ENCODE peak calls at places on chromosome 20, in ten cellular contexts. One of them, this sample, is unnamed. For H3K9me3 and H3K4me1, the result is how much of the 10 kb centered on the place peaks cover.

GRCh38 chr20:17808357-17808756 is 108.6 kb downstream of the BANF2 start:
- DNase-seq in left ventricle myocardium inferior: peak
- DNase-seq in HepG2: peak
- DNase-seq in CD8-positive, alpha-beta T cell: no peak
- DNase-seq in cardiac muscle cell: peak
- DNase-seq in OCI-LY7: no peak
- DNase-seq in prostate gland: no peak
- DNase-seq in esophagus squamous epithelium: no peak
- DNase-seq in mucosa of descending colon: no peak
- DNase-seq in psoas muscle: peak
- DNase-seq in this sample: peak

GRCh38 chr20:38109025-38109541 is 56.0 kb downstream of the TGM2 start:
- DNase-seq in cardiac muscle cell: peak
- DNase-seq in mucosa of descending colon: no peak
- DNase-seq in esophagus squamous epithelium: no peak
- DNase-seq in OCI-LY7: no peak
- DNase-seq in psoas muscle: peak
- DNase-seq in CD8-positive, alpha-beta T cell: no peak
- DNase-seq in left ventricle myocardium inferior: peak
- DNase-seq in prostate gland: peak
- DNase-seq in HepG2: no peak
- DNase-seq in this sample: no peak

GRCh38 chr20:16296933-16297332 is 276.3 kb downstream of the KIF16B start:
- DNase-seq in OCI-LY7: no peak
- DNase-seq in esophagus squamous epithelium: no peak
- DNase-seq in mucosa of descending colon: no peak
- DNase-seq in CD8-positive, alpha-beta T cell: no peak
- DNase-seq in HepG2: no peak
- DNase-seq in cardiac muscle cell: no peak
- DNase-seq in left ventricle myocardium inferior: no peak
- DNase-seq in psoas muscle: no peak
- DNase-seq in prostate gland: no peak
- DNase-seq in this sample: no peak

GRCh38 chr20:59813948-59814834 is 119.2 kb downstream of the SYCP2 start:
- DNase-seq in prostate gland: no peak
- DNase-seq in mucosa of descending colon: no peak
- DNase-seq in CD8-positive, alpha-beta T cell: no peak
- DNase-seq in cardiac muscle cell: no peak
- DNase-seq in OCI-LY7: no peak
- DNase-seq in esophagus squamous epithelium: no peak
- DNase-seq in psoas muscle: no peak
- DNase-seq in HepG2: no peak
- DNase-seq in left ventricle myocardium inferior: no peak
- DNase-seq in this sample: no peak

GRCh38 chr20:47352332-47353223 is 3.9 kb downstream of the ZMYND8 start:
- DNase-seq in HepG2: no peak
- DNase-seq in CD8-positive, alpha-beta T cell: no peak
- DNase-seq in esophagus squamous epithelium: no peak
- DNase-seq in cardiac muscle cell: peak
- DNase-seq in left ventricle myocardium inferior: peak
- DNase-seq in mucosa of descending colon: peak
- DNase-seq in prostate gland: no peak
- DNase-seq in OCI-LY7: peak
- DNase-seq in psoas muscle: no peak
- DNase-seq in this sample: no peak

GRCh38 chr20:24773168-24773567 is 175.9 kb upstream of the CST7 start:
- DNase-seq in left ventricle myocardium inferior: no peak
- DNase-seq in cardiac muscle cell: no peak
- DNase-seq in HepG2: no peak
- DNase-seq in psoas muscle: no peak
- DNase-seq in esophagus squamous epithelium: no peak
- DNase-seq in mucosa of descending colon: no peak
- DNase-seq in CD8-positive, alpha-beta T cell: no peak
- DNase-seq in prostate gland: no peak
- DNase-seq in OCI-LY7: no peak
- DNase-seq in this sample: no peak

GRCh38 chr20:36105731-36106226 is 48.8 kb upstream of the EPB41L1 start:
- DNase-seq in CD8-positive, alpha-beta T cell: no peak
- DNase-seq in OCI-LY7: no peak
- DNase-seq in esophagus squamous epithelium: no peak
- DNase-seq in mucosa of descending colon: peak
- DNase-seq in cardiac muscle cell: no peak
- DNase-seq in psoas muscle: no peak
- DNase-seq in prostate gland: no peak
- DNase-seq in left ventricle myocardium inferior: no peak
- DNase-seq in HepG2: no peak
- DNase-seq in this sample: no peak

GRCh38 chr20:59751075-59751711 is 146.9 kb downstream of the PHACTR3 start:
- DNase-seq in HepG2: peak
- DNase-seq in cardiac muscle cell: peak
- DNase-seq in CD8-positive, alpha-beta T cell: no peak
- DNase-seq in psoas muscle: peak
- DNase-seq in esophagus squamous epithelium: no peak
- DNase-seq in left ventricle myocardium inferior: peak
- DNase-seq in mucosa of descending colon: peak
- DNase-seq in OCI-LY7: peak
- DNase-seq in prostate gland: peak
- DNase-seq in this sample: no peak

GRCh38 chr20:2137552-2138201 is 36.0 kb downstream of the STK35 start:
- DNase-seq in CD8-positive, alpha-beta T cell: no peak
- DNase-seq in left ventricle myocardium inferior: no peak
- DNase-seq in esophagus squamous epithelium: no peak
- DNase-seq in mucosa of descending colon: no peak
- DNase-seq in OCI-LY7: no peak
- DNase-seq in cardiac muscle cell: no peak
- DNase-seq in HepG2: no peak
- DNase-seq in psoas muscle: no peak
- DNase-seq in prostate gland: no peak
- DNase-seq in this sample: no peak

GRCh38 chr20:58634121-58634817 is 16.8 kb upstream of the STX16 start:
- DNase-seq in left ventricle myocardium inferior: no peak
- DNase-seq in cardiac muscle cell: peak
- DNase-seq in HepG2: no peak
- DNase-seq in psoas muscle: no peak
- DNase-seq in prostate gland: no peak
- DNase-seq in mucosa of descending colon: no peak
- DNase-seq in OCI-LY7: no peak
- DNase-seq in esophagus squamous epithelium: no peak
- DNase-seq in CD8-positive, alpha-beta T cell: no peak
- DNase-seq in this sample: no peak

GRCh38 chr20:19743650-19744015 is 14.4 kb upstream of the RIN2 start:
- DNase-seq in HepG2: no peak
- DNase-seq in prostate gland: no peak
- DNase-seq in left ventricle myocardium inferior: no peak
- DNase-seq in CD8-positive, alpha-beta T cell: no peak
- DNase-seq in psoas muscle: no peak
- DNase-seq in cardiac muscle cell: no peak
- DNase-seq in OCI-LY7: no peak
- DNase-seq in esophagus squamous epithelium: no peak
- DNase-seq in mucosa of descending colon: no peak
- DNase-seq in this sample: no peak

GRCh38 chr20:19890358-19891117 is 126.6 kb upstream of the NAA20 start:
- DNase-seq in HepG2: no peak
- DNase-seq in esophagus squamous epithelium: no peak
- DNase-seq in OCI-LY7: no peak
- DNase-seq in mucosa of descending colon: no peak
- DNase-seq in cardiac muscle cell: no peak
- DNase-seq in psoas muscle: no peak
- DNase-seq in prostate gland: no peak
- DNase-seq in CD8-positive, alpha-beta T cell: no peak
- DNase-seq in left ventricle myocardium inferior: no peak
- DNase-seq in this sample: no peak

GRCh38 chr20:33401922-33402369 is 627 bp upstream of the CDK5RAP1 start:
- DNase-seq in CD8-positive, alpha-beta T cell: no peak
- DNase-seq in HepG2: no peak
- DNase-seq in OCI-LY7: peak
- DNase-seq in psoas muscle: no peak
- DNase-seq in prostate gland: no peak
- DNase-seq in left ventricle myocardium inferior: no peak
- DNase-seq in esophagus squamous epithelium: no peak
- DNase-seq in cardiac muscle cell: peak
- DNase-seq in mucosa of descending colon: no peak
- DNase-seq in this sample: no peak

GRCh38 chr20:46683939-46684750 is 5.1 kb downstream of the TP53RK start:
- DNase-seq in OCI-LY7: no peak
- DNase-seq in mucosa of descending colon: no peak
- DNase-seq in HepG2: no peak
- DNase-seq in prostate gland: peak
- DNase-seq in cardiac muscle cell: peak
- DNase-seq in left ventricle myocardium inferior: peak
- DNase-seq in psoas muscle: peak
- DNase-seq in esophagus squamous epithelium: no peak
- DNase-seq in CD8-positive, alpha-beta T cell: no peak
- DNase-seq in this sample: no peak

GRCh38 chr20:4720977-4721349 is 746 bp upstream of the PRND start:
- DNase-seq in psoas muscle: no peak
- DNase-seq in esophagus squamous epithelium: no peak
- DNase-seq in cardiac muscle cell: no peak
- DNase-seq in mucosa of descending colon: no peak
- DNase-seq in left ventricle myocardium inferior: no peak
- DNase-seq in prostate gland: no peak
- DNase-seq in HepG2: no peak
- DNase-seq in CD8-positive, alpha-beta T cell: no peak
- DNase-seq in OCI-LY7: no peak
- DNase-seq in this sample: no peak

GRCh38 chr20:34271961-34272360 is 30.7 kb downstream of the ASIP start:
- DNase-seq in left ventricle myocardium inferior: no peak
- DNase-seq in CD8-positive, alpha-beta T cell: no peak
- DNase-seq in cardiac muscle cell: peak
- DNase-seq in esophagus squamous epithelium: no peak
- DNase-seq in psoas muscle: no peak
- DNase-seq in mucosa of descending colon: no peak
- DNase-seq in OCI-LY7: no peak
- DNase-seq in prostate gland: no peak
- DNase-seq in HepG2: no peak
- DNase-seq in this sample: no peak

GRCh38 chr20:2004171-2004570 is 10.3 kb upstream of the PDYN start:
- DNase-seq in HepG2: no peak
- DNase-seq in psoas muscle: no peak
- DNase-seq in mucosa of descending colon: no peak
- DNase-seq in esophagus squamous epithelium: no peak
- DNase-seq in OCI-LY7: no peak
- DNase-seq in CD8-positive, alpha-beta T cell: no peak
- DNase-seq in cardiac muscle cell: no peak
- DNase-seq in left ventricle myocardium inferior: no peak
- DNase-seq in prostate gland: no peak
- DNase-seq in this sample: no peak

GRCh38 chr20:2799688-2800589 is 488 bp downstream of the CPXM1 start:
- DNase-seq in esophagus squamous epithelium: no peak
- DNase-seq in HepG2: no peak
- DNase-seq in cardiac muscle cell: peak
- DNase-seq in left ventricle myocardium inferior: no peak
- DNase-seq in psoas muscle: no peak
- DNase-seq in CD8-positive, alpha-beta T cell: no peak
- DNase-seq in prostate gland: no peak
- DNase-seq in OCI-LY7: no peak
- DNase-seq in mucosa of descending colon: no peak
- DNase-seq in this sample: no peak

GRCh38 chr20:62487-62886 is 25.0 kb upstream of the DEFB125 start:
- DNase-seq in cardiac muscle cell: no peak
- DNase-seq in HepG2: no peak
- DNase-seq in esophagus squamous epithelium: no peak
- DNase-seq in prostate gland: no peak
- DNase-seq in mucosa of descending colon: no peak
- DNase-seq in psoas muscle: no peak
- DNase-seq in OCI-LY7: no peak
- DNase-seq in left ventricle myocardium inferior: no peak
- DNase-seq in CD8-positive, alpha-beta T cell: no peak
- DNase-seq in this sample: no peak
- H3K9me3 ChIP-seq in cardiac muscle cell: under half
- H3K9me3 ChIP-seq in HepG2: half or more
- H3K9me3 ChIP-seq in esophagus squamous epithelium: under half
- H3K9me3 ChIP-seq in prostate gland: under half
- H3K9me3 ChIP-seq in mucosa of descending colon: under half
- H3K9me3 ChIP-seq in psoas muscle: under half
- H3K9me3 ChIP-seq in OCI-LY7: under half
- H3K9me3 ChIP-seq in left ventricle myocardium inferior: under half
- H3K9me3 ChIP-seq in CD8-positive, alpha-beta T cell: under half
- H3K9me3 ChIP-seq in this sample: under half

GRCh38 chr20:63529861-63530787 is 7.1 kb downstream of the PTK6 start:
- DNase-seq in prostate gland: no peak
- DNase-seq in left ventricle myocardium inferior: no peak
- DNase-seq in esophagus squamous epithelium: no peak
- DNase-seq in cardiac muscle cell: no peak
- DNase-seq in OCI-LY7: no peak
- DNase-seq in HepG2: no peak
- DNase-seq in mucosa of descending colon: peak
- DNase-seq in psoas muscle: no peak
- DNase-seq in CD8-positive, alpha-beta T cell: no peak
- DNase-seq in this sample: no peak
- TF ChIP-seq CTCF in prostate gland: no peak
- TF ChIP-seq CTCF in left ventricle myocardium inferior: no peak
- TF ChIP-seq CTCF in esophagus squamous epithelium: no peak
- TF ChIP-seq CTCF in cardiac muscle cell: no peak
- TF ChIP-seq CTCF in OCI-LY7: no peak
- TF ChIP-seq CTCF in HepG2: no peak
- TF ChIP-seq CTCF in mucosa of descending colon: no peak
- TF ChIP-seq CTCF in psoas muscle: no peak
- TF ChIP-seq CTCF in CD8-positive, alpha-beta T cell: no peak
- TF ChIP-seq CTCF in this sample: no peak

DNA sequence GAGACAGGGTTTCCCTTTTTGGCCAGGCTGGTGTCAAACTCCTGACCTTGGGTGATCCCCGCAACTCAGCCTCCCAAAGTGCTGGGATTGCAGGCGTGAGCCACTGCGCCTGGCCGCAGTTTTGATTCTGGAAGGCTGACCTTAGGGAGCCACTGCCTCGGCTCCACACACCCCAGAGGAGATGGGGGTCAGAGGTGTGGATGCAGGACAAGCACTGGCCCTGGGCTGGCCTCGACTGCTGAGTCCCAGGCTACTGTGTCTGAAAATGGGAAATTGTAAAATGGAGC is 1.5 kb downstream of the ZBP1 start:
- DNase-seq in prostate gland: no peak
- DNase-seq in left ventricle myocardium inferior: no peak
- DNase-seq in OCI-LY7: no peak
- DNase-seq in cardiac muscle cell: no peak
- DNase-seq in CD8-positive, alpha-beta T cell: no peak
- DNase-seq in psoas muscle: no peak
- DNase-seq in mucosa of descending colon: no peak
- DNase-seq in esophagus squamous epithelium: no peak
- DNase-seq in HepG2: no peak
- DNase-seq in this sample: no peak
- H3K4me1 ChIP-seq in prostate gland: under half
- H3K4me1 ChIP-seq in left ventricle myocardium inferior: under half
- H3K4me1 ChIP-seq in OCI-LY7: half or more
- H3K4me1 ChIP-seq in cardiac muscle cell: under half
- H3K4me1 ChIP-seq in CD8-positive, alpha-beta T cell: half or more
- H3K4me1 ChIP-seq in psoas muscle: under half
- H3K4me1 ChIP-seq in mucosa of descending colon: under half
- H3K4me1 ChIP-seq in esophagus squamous epithelium: under half
- H3K4me1 ChIP-seq in HepG2: under half
- H3K4me1 ChIP-seq in this sample: under half

DNA sequence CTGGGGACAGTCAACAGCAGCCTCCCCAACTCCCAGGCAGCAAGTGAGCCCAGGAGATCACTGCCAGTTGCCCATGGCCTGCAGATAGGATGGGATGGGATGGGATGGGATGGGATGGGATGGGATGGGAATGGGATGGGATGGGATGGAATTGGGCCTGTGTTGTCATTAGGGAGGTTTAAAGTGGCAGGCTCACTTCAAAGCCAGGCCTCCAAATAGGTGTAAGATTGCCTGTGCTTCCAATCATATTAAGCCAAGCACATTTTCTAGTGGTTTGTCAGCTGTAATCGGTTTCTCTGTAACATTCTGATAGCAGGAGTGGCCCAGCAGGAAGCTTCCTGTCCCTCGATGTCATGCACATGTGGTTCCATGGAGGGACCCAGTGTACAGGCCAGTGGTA is 82.7 kb upstream of the NXT1 start:
- DNase-seq in HepG2: no peak
- DNase-seq in psoas muscle: no peak
- DNase-seq in OCI-LY7: no peak
- DNase-seq in left ventricle myocardium inferior: no peak
- DNase-seq in cardiac muscle cell: no peak
- DNase-seq in mucosa of descending colon: no peak
- DNase-seq in prostate gland: no peak
- DNase-seq in CD8-positive, alpha-beta T cell: no peak
- DNase-seq in esophagus squamous epithelium: no peak
- DNase-seq in this sample: no peak
- H3K9me3 ChIP-seq in HepG2: under half
- H3K9me3 ChIP-seq in psoas muscle: under half
- H3K9me3 ChIP-seq in OCI-LY7: under half
- H3K9me3 ChIP-seq in left ventricle myocardium inferior: under half
- H3K9me3 ChIP-seq in cardiac muscle cell: under half
- H3K9me3 ChIP-seq in mucosa of descending colon: under half
- H3K9me3 ChIP-seq in prostate gland: under half
- H3K9me3 ChIP-seq in CD8-positive, alpha-beta T cell: under half
- H3K9me3 ChIP-seq in esophagus squamous epithelium: under half
- H3K9me3 ChIP-seq in this sample: under half

This sample was measured in thoracic aorta.